ENCODE peak calls at places on chromosomes 16 and 17, in six cellular contexts. One of them, this sample, is unnamed.

GRCh38 chr16:72285728-72286127 is 113.8 kb upstream of the PMFBP1 start:
- DNase-seq in heart right ventricle: no peak
- DNase-seq in right cardiac atrium: no peak
- DNase-seq in body of pancreas: no peak
- DNase-seq in mesendoderm: no peak
- DNase-seq in HCT116: no peak
- DNase-seq in this sample: no peak

GRCh38 chr16:89055894-89056555 is 37.6 kb upstream of the ACSF3 start:
- DNase-seq in mesendoderm: no peak
- DNase-seq in heart right ventricle: no peak
- DNase-seq in right cardiac atrium: no peak
- DNase-seq in body of pancreas: no peak
- DNase-seq in HCT116: no peak
- DNase-seq in this sample: no peak

GRCh38 chr17:82718986-82719685 is 2.6 kb downstream of the FN3KRP start:
- DNase-seq in mesendoderm: no peak
- DNase-seq in HCT116: no peak
- DNase-seq in body of pancreas: no peak
- DNase-seq in right cardiac atrium: no peak
- DNase-seq in heart right ventricle: no peak
- DNase-seq in this sample: no peak

GRCh38 chr16:75244225-75244792 is 7.1 kb downstream of the BCAR1 start:
- DNase-seq in HCT116: no peak
- DNase-seq in mesendoderm: no peak
- DNase-seq in body of pancreas: no peak
- DNase-seq in heart right ventricle: peak
- DNase-seq in right cardiac atrium: peak
- DNase-seq in this sample: peak

GRCh38 chr16:8849411-8850011 is 19.3 kb downstream of the CARHSP1 start:
- DNase-seq in HCT116: no peak
- DNase-seq in heart right ventricle: peak
- DNase-seq in right cardiac atrium: peak
- DNase-seq in body of pancreas: no peak
- DNase-seq in mesendoderm: no peak
- DNase-seq in this sample: no peak

GRCh38 chr17:66570353-66571195 is 264.3 kb upstream of the CACNG5 start:
- DNase-seq in mesendoderm: no peak
- DNase-seq in HCT116: no peak
- DNase-seq in right cardiac atrium: no peak
- DNase-seq in heart right ventricle: no peak
- DNase-seq in body of pancreas: no peak
- DNase-seq in this sample: no peak

GRCh38 chr16:77193377-77193776 is 2.4 kb downstream of the MON1B start:
- DNase-seq in heart right ventricle: no peak
- DNase-seq in right cardiac atrium: no peak
- DNase-seq in body of pancreas: no peak
- DNase-seq in mesendoderm: no peak
- DNase-seq in HCT116: no peak
- DNase-seq in this sample: no peak

GRCh38 chr17:36092228-36092627 is 2.3 kb upstream of the CCL3 start:
- DNase-seq in body of pancreas: no peak
- DNase-seq in mesendoderm: no peak
- DNase-seq in right cardiac atrium: no peak
- DNase-seq in HCT116: no peak
- DNase-seq in heart right ventricle: no peak
- DNase-seq in this sample: no peak

GRCh38 chr16:10668322-10669045 is 26.2 kb downstream of the TEKT5 start:
- DNase-seq in HCT116: no peak
- DNase-seq in body of pancreas: peak
- DNase-seq in right cardiac atrium: no peak
- DNase-seq in heart right ventricle: no peak
- DNase-seq in mesendoderm: peak
- DNase-seq in this sample: peak

GRCh38 chr16:81457326-81458133 is 12.9 kb downstream of the CMIP start:
- DNase-seq in HCT116: peak
- DNase-seq in right cardiac atrium: peak
- DNase-seq in body of pancreas: peak
- DNase-seq in heart right ventricle: no peak
- DNase-seq in mesendoderm: peak
- DNase-seq in this sample: peak

GRCh38 chr17:14926526-14927122 is 338.5 kb downstream of the PMP22 start:
- DNase-seq in mesendoderm: peak
- DNase-seq in right cardiac atrium: peak
- DNase-seq in heart right ventricle: peak
- DNase-seq in HCT116: peak
- DNase-seq in body of pancreas: peak
- DNase-seq in this sample: peak

GRCh38 chr17:1644493-1645206 is 882 bp downstream of the SCARF1 start:
- DNase-seq in right cardiac atrium: no peak
- DNase-seq in body of pancreas: no peak
- DNase-seq in heart right ventricle: peak
- DNase-seq in mesendoderm: no peak
- DNase-seq in HCT116: no peak
- DNase-seq in this sample: no peak

GRCh38 chr17:39527220-39527813 is 66.0 kb downstream of the CDK12 start:
- DNase-seq in mesendoderm: peak
- DNase-seq in HCT116: peak
- DNase-seq in right cardiac atrium: no peak
- DNase-seq in body of pancreas: no peak
- DNase-seq in heart right ventricle: no peak
- DNase-seq in this sample: no peak

GRCh38 chr17:57091186-57091618 is 6.2 kb downstream of the AKAP1 start:
- DNase-seq in HCT116: no peak
- DNase-seq in right cardiac atrium: peak
- DNase-seq in body of pancreas: peak
- DNase-seq in mesendoderm: no peak
- DNase-seq in heart right ventricle: peak
- DNase-seq in this sample: no peak

GRCh38 chr17:57090560-57091185 is 5.6 kb downstream of the AKAP1 start:
- DNase-seq in right cardiac atrium: no peak
- DNase-seq in heart right ventricle: no peak
- DNase-seq in body of pancreas: no peak
- DNase-seq in HCT116: no peak
- DNase-seq in mesendoderm: no peak
- DNase-seq in this sample: no peak

GRCh38 chr17:57089391-57089790 is 4.3 kb downstream of the AKAP1 start:
- DNase-seq in heart right ventricle: no peak
- DNase-seq in right cardiac atrium: no peak
- DNase-seq in mesendoderm: no peak
- DNase-seq in body of pancreas: no peak
- DNase-seq in HCT116: no peak
- DNase-seq in this sample: no peak

GRCh38 chr17:57092779-57093178 is 7.7 kb downstream of the AKAP1 start:
- DNase-seq in mesendoderm: no peak
- DNase-seq in body of pancreas: no peak
- DNase-seq in right cardiac atrium: no peak
- DNase-seq in HCT116: no peak
- DNase-seq in heart right ventricle: no peak
- DNase-seq in this sample: no peak

DNA sequence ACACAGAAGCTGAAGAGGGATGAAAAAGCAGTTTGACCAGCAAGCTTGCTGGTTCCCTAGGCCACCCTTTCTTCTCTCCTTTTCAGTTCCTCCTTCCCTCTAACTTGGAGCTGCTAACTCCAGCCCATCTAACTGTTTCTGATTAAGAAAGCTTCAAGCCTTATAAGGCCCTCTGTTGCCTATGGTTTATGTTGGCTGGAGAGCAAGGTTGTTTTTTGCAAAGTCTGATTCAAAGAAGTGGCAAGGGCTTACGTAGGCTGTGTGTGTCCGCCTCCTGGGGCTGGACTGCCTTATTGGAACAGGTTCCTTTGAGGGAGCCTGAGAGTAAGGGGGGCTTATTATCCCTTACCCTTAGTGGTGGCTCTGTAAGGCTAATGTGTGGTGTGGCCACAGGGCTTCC is 7.1 kb downstream of the AKAP1 start:
- DNase-seq in body of pancreas: no peak
- DNase-seq in mesendoderm: no peak
- DNase-seq in right cardiac atrium: no peak
- DNase-seq in HCT116: no peak
- DNase-seq in heart right ventricle: no peak
- DNase-seq in this sample: no peak
- H3K27ac ChIP-seq in body of pancreas: no peak
- H3K27ac ChIP-seq in mesendoderm: no peak
- H3K27ac ChIP-seq in right cardiac atrium: peak
- H3K27ac ChIP-seq in HCT116: no peak
- H3K27ac ChIP-seq in heart right ventricle: peak
- H3K27ac ChIP-seq in this sample: no peak

DNA sequence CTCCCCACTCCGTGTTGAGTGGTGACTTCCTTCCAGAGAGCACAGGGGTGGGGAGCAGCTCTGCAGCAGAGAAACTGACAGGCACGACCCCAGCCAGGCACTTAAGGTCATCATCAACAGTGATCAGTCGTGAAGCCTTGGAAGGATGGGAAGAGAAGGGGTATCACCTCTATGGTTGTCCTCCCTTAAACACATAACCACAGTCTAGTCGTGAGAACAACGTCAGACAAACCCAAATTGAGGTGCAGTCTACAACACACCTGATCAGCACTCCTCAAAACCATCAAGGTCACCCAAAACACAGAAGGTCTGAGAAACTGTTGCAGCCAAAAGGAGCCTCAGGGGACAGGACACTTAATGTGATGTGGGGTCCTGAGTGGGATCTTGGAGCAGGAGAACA is 68.3 kb downstream of the MPRIP start:
- DNase-seq in right cardiac atrium: no peak
- DNase-seq in HCT116: no peak
- DNase-seq in heart right ventricle: no peak
- DNase-seq in body of pancreas: no peak
- DNase-seq in mesendoderm: no peak
- DNase-seq in this sample: no peak
- H3K27ac ChIP-seq in right cardiac atrium: no peak
- H3K27ac ChIP-seq in HCT116: no peak
- H3K27ac ChIP-seq in heart right ventricle: no peak
- H3K27ac ChIP-seq in body of pancreas: no peak
- H3K27ac ChIP-seq in mesendoderm: no peak
- H3K27ac ChIP-seq in this sample: peak

GRCh38 chr17:45376606-45377005 is 56.1 kb downstream of the ARHGAP27 start:
- DNase-seq in body of pancreas: no peak
- DNase-seq in HCT116: no peak
- DNase-seq in heart right ventricle: no peak
- DNase-seq in mesendoderm: no peak
- DNase-seq in right cardiac atrium: no peak
- DNase-seq in this sample: no peak
- H3K27ac ChIP-seq in body of pancreas: no peak
- H3K27ac ChIP-seq in HCT116: no peak
- H3K27ac ChIP-seq in heart right ventricle: no peak
- H3K27ac ChIP-seq in mesendoderm: no peak
- H3K27ac ChIP-seq in right cardiac atrium: no peak
- H3K27ac ChIP-seq in this sample: no peak

DNA sequence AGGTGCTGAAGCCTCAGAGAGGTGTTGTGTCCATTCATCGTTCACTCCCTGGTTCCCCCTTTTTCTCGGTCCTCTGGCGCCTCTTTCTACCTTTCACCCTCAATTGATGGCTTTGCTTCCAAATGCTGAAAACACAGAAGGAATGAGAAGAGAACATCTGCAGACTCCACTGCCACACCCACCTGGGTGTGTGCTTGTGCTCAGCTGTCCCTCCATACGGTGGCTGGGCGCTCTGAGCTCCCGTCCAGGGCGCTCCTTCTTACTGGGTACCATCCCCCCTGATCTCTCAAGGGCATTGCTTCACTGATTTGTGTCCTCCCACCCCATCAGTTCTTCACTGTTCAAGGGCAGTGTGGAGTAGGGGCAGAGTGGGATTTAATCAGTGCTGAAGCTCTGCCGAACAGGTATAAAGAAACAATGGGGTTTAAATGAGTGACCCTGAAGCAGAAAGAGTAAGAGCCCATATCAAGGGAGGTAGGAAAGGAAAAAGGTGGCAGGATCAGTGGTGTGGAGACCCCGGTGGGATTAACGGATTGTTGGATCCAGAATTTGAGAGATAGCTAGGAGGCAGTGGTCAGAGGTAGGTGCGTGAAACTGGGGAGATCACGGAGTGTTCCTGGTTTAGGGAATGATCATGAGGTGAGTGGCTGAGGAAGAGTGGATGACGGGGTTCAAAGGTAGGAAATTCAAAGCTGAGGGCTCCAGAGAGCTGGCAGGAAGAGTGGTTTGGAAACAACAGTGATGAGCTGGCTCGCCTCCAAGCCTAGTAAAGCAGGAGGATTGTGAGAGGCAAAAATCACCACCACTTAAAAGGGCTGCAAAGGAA is 40.8 kb downstream of the MRTFB start:
- DNase-seq in body of pancreas: peak
- DNase-seq in mesendoderm: no peak
- DNase-seq in right cardiac atrium: peak
- DNase-seq in heart right ventricle: peak
- DNase-seq in HCT116: no peak
- DNase-seq in this sample: peak
- H3K27ac ChIP-seq in body of pancreas: peak
- H3K27ac ChIP-seq in mesendoderm: no peak
- H3K27ac ChIP-seq in right cardiac atrium: peak
- H3K27ac ChIP-seq in heart right ventricle: no peak
- H3K27ac ChIP-seq in HCT116: no peak
- H3K27ac ChIP-seq in this sample: no peak

DNA sequence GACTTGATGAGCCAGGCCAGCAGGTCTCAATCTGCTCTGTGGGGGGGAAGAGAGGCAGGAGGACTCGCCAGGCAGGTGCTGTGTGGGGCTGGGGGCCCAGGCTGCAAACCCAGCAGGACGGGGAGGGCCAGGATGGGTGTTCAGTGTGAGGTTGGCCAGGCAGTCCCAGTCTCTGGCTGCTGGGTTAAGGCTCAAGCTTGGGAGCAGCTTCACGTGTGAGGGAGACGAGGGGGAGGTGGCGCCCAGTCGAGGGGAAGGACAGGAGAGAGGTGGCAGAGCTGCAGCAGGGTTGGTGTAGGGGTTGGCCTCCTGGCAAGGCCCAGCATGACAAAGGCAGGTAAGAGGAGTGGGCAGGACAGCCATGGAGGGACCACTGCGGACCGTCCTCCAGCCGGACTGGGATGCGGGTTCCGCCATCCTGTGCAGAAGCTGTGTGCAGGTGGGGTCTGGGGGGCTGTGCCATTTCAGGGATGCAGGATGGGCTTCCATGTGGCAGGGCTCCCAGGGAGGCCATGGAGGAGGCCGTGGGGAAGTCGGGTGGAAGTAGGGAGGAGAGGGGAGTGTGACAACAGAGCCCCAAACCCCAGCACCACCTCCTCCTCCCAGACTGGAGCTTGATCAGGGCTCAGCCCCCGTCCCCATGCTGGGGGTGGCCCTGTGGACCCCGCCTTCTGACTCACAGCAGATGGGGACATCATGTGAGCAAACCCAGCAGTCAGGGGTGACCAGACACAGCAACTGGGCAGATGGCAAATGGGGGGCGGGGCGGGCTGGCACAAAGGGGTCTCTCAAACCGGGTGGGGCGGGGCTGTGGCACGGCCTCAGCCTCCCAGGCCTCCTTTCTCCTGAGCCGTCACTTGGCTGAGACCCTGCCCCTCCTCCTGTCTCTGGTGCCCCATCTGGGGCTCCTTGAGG is 2.8 kb downstream of the ADGRG1 start:
- DNase-seq in HCT116: no peak
- DNase-seq in mesendoderm: no peak
- DNase-seq in right cardiac atrium: no peak
- DNase-seq in body of pancreas: no peak
- DNase-seq in heart right ventricle: no peak
- DNase-seq in this sample: no peak
- H3K27ac ChIP-seq in HCT116: no peak
- H3K27ac ChIP-seq in mesendoderm: no peak
- H3K27ac ChIP-seq in right cardiac atrium: peak
- H3K27ac ChIP-seq in body of pancreas: no peak
- H3K27ac ChIP-seq in heart right ventricle: peak
- H3K27ac ChIP-seq in this sample: no peak

This sample was measured in hepatocyte.